ENCODE peak calls at places on chromosomes 1 and 21, in six cellular contexts. R, C, D, U, J and N are unnamed samples.

GRCh38 chr1:224502459-224503160 is 68.0 kb upstream of the WDR26 start:
- DNase-seq in R (no peak), D (peak), J (no peak), C (no peak), U (no peak), N (no peak)

GRCh38 chr1:10170362-10170665 is 40.1 kb upstream of the KIF1B start:
- DNase-seq in C (no peak), J (no peak), U (no peak), D (no peak), R (no peak), N (no peak)

GRCh38 chr1:224615861-224616760 is at the start of gene CNIH3:
- DNase-seq in J (peak), D (peak), C (no peak), U (no peak), R (no peak), N (no peak)

GRCh38 chr21:32624726-32625125 is 12.5 kb upstream of the CFAP298 start:
- DNase-seq in D (no peak), U (no peak), C (no peak), R (no peak), J (no peak), N (no peak)

GRCh38 chr1:237166593-237167077 is 124.7 kb downstream of the RYR2 start:
- DNase-seq in U (no peak), D (no peak), C (no peak), R (no peak), J (no peak), N (no peak)

GRCh38 chr1:235416662-235417049 is 49.4 kb downstream of the TBCE start:
- DNase-seq in C (no peak), U (no peak), J (no peak), R (no peak), D (no peak), N (no peak)

GRCh38 chr1:16296643-16297042 is 55.6 kb downstream of the FBXO42 start:
- DNase-seq in U (no peak), C (no peak), R (no peak), J (no peak), D (no peak), N (no peak)

GRCh38 chr1:227895828-227896685 is 51.7 kb downstream of the WNT9A start:
- DNase-seq in D (peak), U (peak), J (peak), R (peak), C (peak), N (peak)

GRCh38 chr1:44294588-44295007 is 60.5 kb downstream of the ERI3 start:
- DNase-seq in R (peak), D (peak), J (no peak), U (peak), C (no peak), N (peak)

GRCh38 chr1:165434264-165434663 is 10.7 kb downstream of the RXRG start:
- DNase-seq in R (no peak), D (peak), C (no peak), U (no peak), J (no peak), N (no peak)

GRCh38 chr1:151511636-151512215 is 539 bp downstream of the CGN start:
- DNase-seq in C (peak), J (peak), R (no peak), U (no peak), D (peak), N (peak)

GRCh38 chr1:215824245-215824644 is 257.1 kb downstream of the KCTD3 start:
- DNase-seq in U (no peak), R (no peak), J (no peak), D (peak), C (no peak), N (no peak)

GRCh38 chr1:243802736-243803135 is 47.3 kb downstream of the AKT3 start:
- DNase-seq in D (no peak), J (no peak), R (no peak), U (no peak), C (no peak), N (no peak)

GRCh38 chr1:69982992-69983391 is 222.4 kb downstream of the LRRC40 start:
- DNase-seq in D (no peak), J (no peak), U (no peak), R (no peak), C (no peak), N (no peak)

GRCh38 chr1:77716065-77716464 is 33.6 kb upstream of the ZZZ3 start:
- DNase-seq in U (no peak), D (no peak), J (no peak), C (no peak), R (no peak), N (no peak)

GRCh38 chr21:34365794-34366193 is 2.0 kb downstream of the KCNE2 start:
- DNase-seq in D (peak), R (no peak), C (no peak), J (no peak), U (no peak), N (no peak)

GRCh38 chr1:99370476-99370875 is 106.2 kb downstream of the PLPPR4 start:
- DNase-seq in D (no peak), R (no peak), U (no peak), C (no peak), J (no peak), N (no peak)

GRCh38 chr1:204731509-204731908 is 46.0 kb upstream of the LRRN2 start:
- DNase-seq in D (no peak), U (no peak), R (no peak), J (no peak), C (no peak), N (no peak)

GRCh38 chr1:119882172-119883029 is 13.9 kb downstream of the ADAM30 start:
- DNase-seq in C (no peak), R (no peak), J (no peak), U (no peak), D (no peak), N (no peak)

GRCh38 chr1:53893999-53894636 is at the start of gene DIO1:
- DNase-seq in U (no peak), C (no peak), J (no peak), D (peak), R (no peak), N (no peak)

GRCh38 chr1:6008084-6008415 is 15.8 kb upstream of the NPHP4 start:
- DNase-seq in D (no peak), R (no peak), J (no peak), C (peak), U (no peak), N (no peak)

GRCh38 chr1:24742090-24742938 is 2.9 kb upstream of the CLIC4 start:
- DNase-seq in D (no peak), J (no peak), R (no peak), C (peak), U (no peak), N (no peak)

GRCh38 chr1:204172404-204173049 is 6.4 kb upstream of the REN start:
- DNase-seq in D (no peak), C (no peak), U (no peak), J (no peak), R (no peak), N (no peak)

GRCh38 chr1:170309389-170310013 is 163.7 kb downstream of the NTMT2 start:
- DNase-seq in R (no peak), C (no peak), J (no peak), D (no peak), U (peak), N (no peak)

GRCh38 chr1:39214998-39215873 is 10.7 kb downstream of the MACF1 start:
- DNase-seq in U (no peak), C (peak), R (no peak), J (peak), D (peak), N (no peak)

GRCh38 chr1:38585971-38586370 is 273.6 kb downstream of the RRAGC start:
- DNase-seq in J (no peak), R (no peak), D (no peak), C (no peak), U (no peak), N (no peak)

GRCh38 chr1:154772056-154772455 is 98.0 kb downstream of the KCNN3 start:
- DNase-seq in D (no peak), R (no peak), J (no peak), C (no peak), U (peak), N (no peak)

GRCh38 chr1:89262643-89263042 is 10.0 kb downstream of the GBP5 start:
- DNase-seq in R (no peak), J (no peak), D (no peak), C (no peak), U (no peak), N (no peak)

DNA sequence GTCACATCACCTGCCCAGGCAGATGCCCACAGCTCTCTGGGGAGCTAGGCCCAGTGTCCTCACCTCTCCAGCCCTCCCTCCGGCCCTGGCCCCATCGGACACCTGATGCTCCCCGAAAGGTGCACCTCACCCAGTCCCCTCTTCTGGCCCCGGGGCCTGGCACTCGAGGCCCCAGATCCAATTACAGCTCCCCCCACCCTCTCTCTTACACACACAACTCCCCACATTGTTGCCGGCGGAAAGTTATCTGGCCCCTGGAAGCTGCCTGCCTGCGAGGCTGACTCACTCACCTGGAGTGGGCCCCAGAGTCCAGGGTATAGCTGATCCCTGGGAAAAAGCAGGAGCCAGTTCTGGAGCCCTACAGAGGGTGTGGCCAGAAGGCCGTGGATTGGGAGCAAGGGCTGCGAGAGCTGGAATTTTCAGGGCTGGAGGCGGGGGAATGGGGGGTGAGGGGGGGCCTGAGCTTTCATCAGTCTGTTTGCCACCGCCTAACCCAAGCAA is 1.1 kb downstream of the FBXO2 start:
- DNase-seq in D (peak), U (no peak), R (no peak), J (no peak), C (no peak), N (no peak)
- H3K27ac ChIP-seq in D (no peak), U (no peak), R (no peak), J (no peak), C (no peak), N (peak)

GRCh38 chr1:23116921-23117699 is 51.5 kb downstream of the LUZP1 start:
- DNase-seq in C (no peak), R (no peak), D (no peak), J (no peak), U (no peak), N (no peak)
- H3K27ac ChIP-seq in C (no peak), R (no peak), D (no peak), J (peak), U (no peak), N (no peak)

DNA sequence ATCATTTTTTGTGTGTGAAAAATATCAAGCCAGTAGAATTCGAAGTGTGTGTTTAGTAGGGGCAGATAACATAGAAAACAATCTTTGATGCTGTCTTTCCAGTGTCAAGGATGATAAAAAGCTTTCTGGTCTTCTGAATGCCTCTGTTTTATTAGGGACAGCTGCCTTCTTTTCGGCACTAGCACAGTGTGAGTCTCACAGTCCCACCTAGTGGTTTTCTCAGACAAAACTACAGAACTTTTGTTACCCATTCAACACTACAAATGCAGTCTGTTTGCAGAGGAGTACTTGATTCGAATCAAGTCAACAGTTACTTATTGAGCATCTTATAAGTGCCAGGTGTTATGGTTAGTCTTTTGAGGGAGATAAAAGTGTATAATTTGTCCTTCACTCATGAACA is 30.6 kb upstream of the MCOLN3 start:
- DNase-seq in J (no peak), D (peak), C (no peak), U (no peak), R (no peak), N (no peak)
- H3K27ac ChIP-seq in J (no peak), D (no peak), C (no peak), U (no peak), R (no peak), N (no peak)

GRCh38 chr1:45644661-45645060 is 20.8 kb upstream of the CCDC17 start:
- DNase-seq in D (no peak), U (no peak), C (no peak), J (no peak), R (no peak), N (no peak)
- H3K27ac ChIP-seq in D (no peak), U (no peak), C (peak), J (no peak), R (no peak), N (peak)

GRCh38 chr1:91866425-91866824 is 19.5 kb downstream of the TGFBR3 start:
- DNase-seq in C (no peak), R (no peak), D (no peak), J (no peak), U (no peak), N (no peak)

GRCh38 chr1:91871994-91872393 is 14.0 kb downstream of the TGFBR3 start:
- DNase-seq in D (no peak), J (no peak), R (no peak), C (no peak), U (no peak), N (no peak)

GRCh38 chr1:91872560-91873081 is 13.3 kb downstream of the TGFBR3 start:
- DNase-seq in J (peak), R (no peak), D (no peak), C (no peak), U (no peak), N (no peak)

GRCh38 chr1:91874167-91874566 is 11.8 kb downstream of the TGFBR3 start:
- DNase-seq in J (no peak), D (no peak), C (no peak), R (no peak), U (no peak), N (no peak)

DNA sequence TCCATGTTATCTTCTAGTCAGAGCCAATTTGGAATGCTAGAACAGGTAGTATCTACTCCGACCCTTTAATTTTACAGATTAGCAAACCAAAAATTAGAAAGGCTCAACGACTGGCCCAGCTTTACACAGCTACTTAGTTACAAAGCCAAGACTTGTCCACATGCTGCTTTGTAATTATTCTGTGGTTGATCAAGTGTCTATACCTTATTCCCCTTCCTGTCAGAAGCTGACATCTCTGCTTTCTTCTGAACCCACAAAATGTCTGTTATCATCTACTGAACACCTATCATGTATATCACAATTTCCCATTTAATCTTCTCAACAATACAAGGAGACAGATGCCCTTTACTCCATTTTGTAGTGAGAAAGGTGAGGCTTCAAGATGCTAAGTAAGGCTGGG is 15.6 kb downstream of the TGFBR3 start:
- DNase-seq in C (no peak), R (no peak), U (no peak), J (no peak), D (no peak), N (no peak)
- H3K27ac ChIP-seq in C (no peak), R (no peak), U (no peak), J (no peak), D (no peak), N (no peak)

GRCh38 chr1:2483970-2484369 is 7.9 kb downstream of the PLCH2 start:
- DNase-seq in J (no peak), R (no peak), U (no peak), D (no peak), C (no peak), N (no peak)
- H3K27ac ChIP-seq in J (no peak), R (no peak), U (no peak), D (no peak), C (no peak), N (no peak)